ENCODE peak calls at places on chromosomes 1 and 21, in four cellular contexts. T is endodermal cell, Q is tibial nerve, V is pancreas. L is an unnamed sample.

GRCh38 chr1:158150512-158150911 is 30.2 kb upstream of the CD1D start:
- DNase-seq in T (no peak), V (no peak), Q (no peak), L (no peak)

GRCh38 chr1:24822887-24823286 is 77.6 kb downstream of the CLIC4 start:
- DNase-seq in Q (no peak), V (no peak), T (no peak), L (no peak)

GRCh38 chr1:152047607-152047953 is 10.8 kb upstream of the S100A11 start:
- DNase-seq in Q (no peak), T (no peak), V (no peak), L (no peak)

GRCh38 chr1:12372761-12373160 is 142.9 kb downstream of the VPS13D start:
- DNase-seq in V (no peak), Q (no peak), T (no peak), L (no peak)

GRCh38 chr21:31354604-31355443 is 10.8 kb upstream of the TIAM1 start:
- DNase-seq in T (no peak), Q (no peak), V (no peak), L (no peak)

GRCh38 chr1:147292635-147293251 is 50.3 kb downstream of the CHD1L start:
- DNase-seq in T (no peak), Q (no peak), V (no peak), L (no peak)

GRCh38 chr1:150281758-150282557 is at the start of gene CIART:
- DNase-seq in T (peak), Q (peak), V (peak), L (peak)

GRCh38 chr1:204190212-204191211 is 5.8 kb downstream of the KISS1 start:
- DNase-seq in V (peak), T (peak), Q (no peak), L (no peak)

GRCh38 chr1:3093928-3094626 is 25.1 kb downstream of the PRDM16 start:
- DNase-seq in Q (no peak), T (no peak), V (peak), L (no peak)

GRCh38 chr1:227941509-227942020 is 6.2 kb downstream of the WNT9A start:
- DNase-seq in Q (no peak), V (peak), T (peak), L (no peak)

DNA sequence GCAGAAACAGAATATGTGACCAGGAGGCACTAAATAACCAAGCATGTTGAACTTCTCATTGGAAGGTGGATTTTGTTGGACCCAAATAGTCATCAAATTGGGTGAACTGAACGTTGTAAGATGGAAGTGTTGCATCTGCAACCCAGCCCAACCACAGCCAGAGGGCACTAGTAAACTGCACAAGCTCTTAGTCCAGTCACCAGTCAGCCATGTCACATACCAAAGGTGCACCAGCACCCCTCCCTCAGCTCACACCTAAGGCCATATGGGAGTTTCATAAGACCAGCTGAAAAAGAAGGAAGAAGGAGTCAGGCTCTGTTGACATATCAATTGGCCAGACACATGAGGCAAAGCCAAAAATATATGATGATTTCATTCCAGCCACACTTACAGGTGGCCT is 481.7 kb upstream of the NR5A2 start:
- DNase-seq in Q (no peak), T (peak), V (no peak), L (no peak)
- H3K27ac ChIP-seq in Q (no peak), T (no peak), V (no peak), L (no peak)

GRCh38 chr1:94622757-94623156 is 81.2 kb upstream of the F3 start:
- DNase-seq in V (no peak), T (no peak), Q (no peak), L (no peak)
- H3K27ac ChIP-seq in V (no peak), T (no peak), Q (no peak), L (no peak)

DNA sequence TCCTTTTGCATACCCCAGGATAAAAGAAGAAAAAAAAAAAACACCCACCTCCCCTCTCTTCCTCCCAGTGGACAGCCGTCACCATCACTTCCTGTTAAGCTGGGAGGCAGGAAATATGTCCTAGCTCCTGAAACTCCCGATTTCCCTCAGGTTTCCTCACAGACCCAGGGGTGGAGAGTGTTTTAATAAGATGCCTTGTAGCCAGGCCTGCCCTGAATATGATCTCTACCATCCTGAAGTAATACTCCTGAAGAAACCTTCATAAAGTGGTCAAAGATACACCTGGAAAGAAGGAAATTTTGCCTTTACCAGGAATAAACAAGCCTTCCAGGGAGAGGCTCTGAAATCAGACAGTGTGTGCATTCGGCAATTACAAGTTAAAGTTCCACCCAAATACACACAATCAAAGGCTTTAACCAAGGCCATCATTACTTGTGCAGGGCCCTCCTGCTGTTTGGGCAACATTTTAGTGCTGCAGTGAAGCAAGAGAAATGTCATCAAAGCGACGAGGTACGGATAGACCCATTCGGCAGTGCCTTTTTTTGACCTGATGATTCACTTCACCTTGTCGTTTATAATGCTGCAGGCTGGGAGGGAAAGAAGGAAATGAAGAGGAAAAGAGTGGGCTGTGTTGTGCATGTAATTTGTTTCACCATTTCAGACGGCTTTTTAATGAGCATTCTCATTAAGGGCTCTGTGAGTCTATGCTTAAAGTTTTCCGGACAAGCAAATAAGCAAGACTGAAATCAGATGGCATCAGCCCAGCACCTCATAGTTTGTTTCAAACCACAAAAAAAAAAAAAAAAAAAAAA is 41.0 kb upstream of the RASAL2 start:
- DNase-seq in V (no peak), Q (no peak), T (no peak), L (no peak)
- H3K27ac ChIP-seq in V (peak), Q (no peak), T (no peak), L (no peak)

DNA sequence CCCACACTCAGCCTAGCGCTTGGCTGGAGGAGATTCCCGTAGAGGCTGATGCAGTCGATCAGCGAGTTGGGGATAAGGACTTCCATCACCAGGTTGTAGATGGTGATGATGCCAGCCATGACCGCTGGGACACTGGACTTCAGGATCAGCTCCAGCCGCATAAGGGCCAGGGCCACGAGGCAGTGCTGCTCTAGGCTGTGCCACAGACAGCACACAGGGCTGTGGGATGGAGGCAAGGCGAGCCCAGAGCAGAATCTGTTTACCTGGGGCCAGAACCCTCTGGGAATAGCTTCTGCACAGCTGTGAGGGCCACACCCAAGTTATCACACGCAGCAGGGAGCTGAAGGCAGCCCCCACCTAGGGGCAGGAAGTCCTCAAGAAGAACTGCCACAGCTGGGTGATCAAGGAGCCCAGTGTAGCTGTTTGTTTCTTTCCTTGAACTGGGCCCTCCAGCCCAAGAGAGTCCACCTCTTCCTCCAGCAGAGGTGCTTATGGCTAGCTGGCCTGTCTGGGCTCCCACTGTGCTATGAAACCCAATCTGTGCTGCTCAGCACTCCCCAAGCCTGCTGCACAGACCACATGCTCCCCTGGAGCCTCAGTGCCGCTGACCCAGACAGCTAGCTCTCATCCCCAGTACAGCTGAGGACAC is 6.2 kb downstream of the SLC2A1 start:
- DNase-seq in V (no peak), T (peak), Q (no peak), L (no peak)
- H3K27ac ChIP-seq in V (no peak), T (no peak), Q (peak), L (peak)

L was measured in substantia nigra.